ENCODE peak calls at places on chromosomes 11 and 22, in eight cellular contexts. One of them, this sample, is unnamed.

GRCh38 chr22:46070215-46070721 is 80.1 kb upstream of the PPARA start:
- DNase-seq in CD8-positive, alpha-beta T cell: no peak
- DNase-seq in NCI-H2029 treated with DMSO at 0.1 percent for 48 hours: no peak
- DNase-seq in NCI-H460: no peak
- DNase-seq in NCI-H524: no peak
- DNase-seq in activated T-cell treated with anti-CD3 and anti-CD28 coated beads, Interleukin-2, amount 50 U/mL, for 1 hour: no peak
- DNase-seq in stimulated activated naive CD8-positive, alpha-beta T cell treated with anti-CD3 and anti-CD28 coated beads, Interleukin-15, amount 100 ng/mL, for 72 hours: peak
- DNase-seq in tibial nerve: peak
- DNase-seq in this sample: no peak

GRCh38 chr22:36027960-36028645 is 521 bp downstream of the RBFOX2 start:
- DNase-seq in CD8-positive, alpha-beta T cell: peak
- DNase-seq in NCI-H2029 treated with DMSO at 0.1 percent for 48 hours: no peak
- DNase-seq in NCI-H460: no peak
- DNase-seq in NCI-H524: no peak
- DNase-seq in activated T-cell treated with anti-CD3 and anti-CD28 coated beads, Interleukin-2, amount 50 U/mL, for 1 hour: no peak
- DNase-seq in stimulated activated naive CD8-positive, alpha-beta T cell treated with anti-CD3 and anti-CD28 coated beads, Interleukin-15, amount 100 ng/mL, for 72 hours: no peak
- DNase-seq in tibial nerve: peak
- DNase-seq in this sample: no peak

GRCh38 chr22:42432020-42432596 is at the start of gene NFAM1:
- DNase-seq in CD8-positive, alpha-beta T cell: no peak
- DNase-seq in NCI-H2029 treated with DMSO at 0.1 percent for 48 hours: no peak
- DNase-seq in NCI-H460: no peak
- DNase-seq in NCI-H524: peak
- DNase-seq in activated T-cell treated with anti-CD3 and anti-CD28 coated beads, Interleukin-2, amount 50 U/mL, for 1 hour: no peak
- DNase-seq in stimulated activated naive CD8-positive, alpha-beta T cell treated with anti-CD3 and anti-CD28 coated beads, Interleukin-15, amount 100 ng/mL, for 72 hours: no peak
- DNase-seq in tibial nerve: no peak
- DNase-seq in this sample: no peak

GRCh38 chr11:128207861-128208321 is 379.5 kb downstream of the ETS1 start:
- DNase-seq in CD8-positive, alpha-beta T cell: no peak
- DNase-seq in NCI-H2029 treated with DMSO at 0.1 percent for 48 hours: no peak
- DNase-seq in NCI-H460: peak
- DNase-seq in NCI-H524: no peak
- DNase-seq in activated T-cell treated with anti-CD3 and anti-CD28 coated beads, Interleukin-2, amount 50 U/mL, for 1 hour: no peak
- DNase-seq in stimulated activated naive CD8-positive, alpha-beta T cell treated with anti-CD3 and anti-CD28 coated beads, Interleukin-15, amount 100 ng/mL, for 72 hours: no peak
- DNase-seq in tibial nerve: no peak
- DNase-seq in this sample: no peak

GRCh38 chr11:118845369-118845768 is 38.3 kb upstream of the CXCR5 start:
- DNase-seq in CD8-positive, alpha-beta T cell: no peak
- DNase-seq in NCI-H2029 treated with DMSO at 0.1 percent for 48 hours: no peak
- DNase-seq in NCI-H460: no peak
- DNase-seq in NCI-H524: no peak
- DNase-seq in activated T-cell treated with anti-CD3 and anti-CD28 coated beads, Interleukin-2, amount 50 U/mL, for 1 hour: no peak
- DNase-seq in stimulated activated naive CD8-positive, alpha-beta T cell treated with anti-CD3 and anti-CD28 coated beads, Interleukin-15, amount 100 ng/mL, for 72 hours: peak
- DNase-seq in tibial nerve: no peak
- DNase-seq in this sample: no peak

GRCh38 chr11:4146070-4146764 is 51.6 kb downstream of the RRM1 start:
- DNase-seq in CD8-positive, alpha-beta T cell: no peak
- DNase-seq in NCI-H2029 treated with DMSO at 0.1 percent for 48 hours: no peak
- DNase-seq in NCI-H460: no peak
- DNase-seq in NCI-H524: no peak
- DNase-seq in activated T-cell treated with anti-CD3 and anti-CD28 coated beads, Interleukin-2, amount 50 U/mL, for 1 hour: no peak
- DNase-seq in stimulated activated naive CD8-positive, alpha-beta T cell treated with anti-CD3 and anti-CD28 coated beads, Interleukin-15, amount 100 ng/mL, for 72 hours: no peak
- DNase-seq in tibial nerve: no peak
- DNase-seq in this sample: no peak

GRCh38 chr22:40519284-40519947 is 117.1 kb downstream of the MRTFA start:
- DNase-seq in CD8-positive, alpha-beta T cell: no peak
- DNase-seq in NCI-H2029 treated with DMSO at 0.1 percent for 48 hours: no peak
- DNase-seq in NCI-H460: no peak
- DNase-seq in NCI-H524: no peak
- DNase-seq in activated T-cell treated with anti-CD3 and anti-CD28 coated beads, Interleukin-2, amount 50 U/mL, for 1 hour: no peak
- DNase-seq in stimulated activated naive CD8-positive, alpha-beta T cell treated with anti-CD3 and anti-CD28 coated beads, Interleukin-15, amount 100 ng/mL, for 72 hours: no peak
- DNase-seq in tibial nerve: no peak
- DNase-seq in this sample: no peak

GRCh38 chr22:37303821-37304274 is 21.5 kb downstream of the CYTH4 start:
- DNase-seq in CD8-positive, alpha-beta T cell: peak
- DNase-seq in NCI-H2029 treated with DMSO at 0.1 percent for 48 hours: no peak
- DNase-seq in NCI-H460: no peak
- DNase-seq in NCI-H524: no peak
- DNase-seq in activated T-cell treated with anti-CD3 and anti-CD28 coated beads, Interleukin-2, amount 50 U/mL, for 1 hour: no peak
- DNase-seq in stimulated activated naive CD8-positive, alpha-beta T cell treated with anti-CD3 and anti-CD28 coated beads, Interleukin-15, amount 100 ng/mL, for 72 hours: peak
- DNase-seq in tibial nerve: no peak
- DNase-seq in this sample: no peak

GRCh38 chr11:68379216-68379615 is 66.8 kb downstream of the LRP5 start:
- DNase-seq in CD8-positive, alpha-beta T cell: no peak
- DNase-seq in NCI-H2029 treated with DMSO at 0.1 percent for 48 hours: peak
- DNase-seq in NCI-H460: no peak
- DNase-seq in NCI-H524: no peak
- DNase-seq in activated T-cell treated with anti-CD3 and anti-CD28 coated beads, Interleukin-2, amount 50 U/mL, for 1 hour: no peak
- DNase-seq in stimulated activated naive CD8-positive, alpha-beta T cell treated with anti-CD3 and anti-CD28 coated beads, Interleukin-15, amount 100 ng/mL, for 72 hours: no peak
- DNase-seq in tibial nerve: no peak
- DNase-seq in this sample: no peak

GRCh38 chr22:43539572-43540533 is 128.0 kb downstream of the MPPED1 start:
- DNase-seq in CD8-positive, alpha-beta T cell: no peak
- DNase-seq in NCI-H2029 treated with DMSO at 0.1 percent for 48 hours: no peak
- DNase-seq in NCI-H460: no peak
- DNase-seq in NCI-H524: no peak
- DNase-seq in activated T-cell treated with anti-CD3 and anti-CD28 coated beads, Interleukin-2, amount 50 U/mL, for 1 hour: no peak
- DNase-seq in stimulated activated naive CD8-positive, alpha-beta T cell treated with anti-CD3 and anti-CD28 coated beads, Interleukin-15, amount 100 ng/mL, for 72 hours: no peak
- DNase-seq in tibial nerve: no peak
- DNase-seq in this sample: no peak

GRCh38 chr22:35426801-35427140 is 26.8 kb downstream of the MCM5 start:
- DNase-seq in CD8-positive, alpha-beta T cell: no peak
- DNase-seq in NCI-H2029 treated with DMSO at 0.1 percent for 48 hours: peak
- DNase-seq in NCI-H460: no peak
- DNase-seq in NCI-H524: no peak
- DNase-seq in activated T-cell treated with anti-CD3 and anti-CD28 coated beads, Interleukin-2, amount 50 U/mL, for 1 hour: no peak
- DNase-seq in stimulated activated naive CD8-positive, alpha-beta T cell treated with anti-CD3 and anti-CD28 coated beads, Interleukin-15, amount 100 ng/mL, for 72 hours: no peak
- DNase-seq in tibial nerve: no peak
- DNase-seq in this sample: no peak

GRCh38 chr11:8867856-8868705 is 42.9 kb upstream of the AKIP1 start:
- DNase-seq in CD8-positive, alpha-beta T cell: no peak
- DNase-seq in NCI-H2029 treated with DMSO at 0.1 percent for 48 hours: no peak
- DNase-seq in NCI-H460: no peak
- DNase-seq in NCI-H524: no peak
- DNase-seq in activated T-cell treated with anti-CD3 and anti-CD28 coated beads, Interleukin-2, amount 50 U/mL, for 1 hour: no peak
- DNase-seq in stimulated activated naive CD8-positive, alpha-beta T cell treated with anti-CD3 and anti-CD28 coated beads, Interleukin-15, amount 100 ng/mL, for 72 hours: no peak
- DNase-seq in tibial nerve: no peak
- DNase-seq in this sample: no peak

GRCh38 chr11:128174465-128175101 is 412.8 kb downstream of the ETS1 start:
- DNase-seq in CD8-positive, alpha-beta T cell: no peak
- DNase-seq in NCI-H2029 treated with DMSO at 0.1 percent for 48 hours: no peak
- DNase-seq in NCI-H460: no peak
- DNase-seq in NCI-H524: peak
- DNase-seq in activated T-cell treated with anti-CD3 and anti-CD28 coated beads, Interleukin-2, amount 50 U/mL, for 1 hour: no peak
- DNase-seq in stimulated activated naive CD8-positive, alpha-beta T cell treated with anti-CD3 and anti-CD28 coated beads, Interleukin-15, amount 100 ng/mL, for 72 hours: no peak
- DNase-seq in tibial nerve: no peak
- DNase-seq in this sample: no peak

GRCh38 chr11:68398870-68399865 is 61.4 kb upstream of the PPP6R3 start:
- DNase-seq in CD8-positive, alpha-beta T cell: no peak
- DNase-seq in NCI-H2029 treated with DMSO at 0.1 percent for 48 hours: no peak
- DNase-seq in NCI-H460: no peak
- DNase-seq in NCI-H524: no peak
- DNase-seq in activated T-cell treated with anti-CD3 and anti-CD28 coated beads, Interleukin-2, amount 50 U/mL, for 1 hour: no peak
- DNase-seq in stimulated activated naive CD8-positive, alpha-beta T cell treated with anti-CD3 and anti-CD28 coated beads, Interleukin-15, amount 100 ng/mL, for 72 hours: no peak
- DNase-seq in tibial nerve: peak
- DNase-seq in this sample: no peak

GRCh38 chr11:61683961-61684869 is 4.0 kb downstream of the DAGLA start:
- DNase-seq in CD8-positive, alpha-beta T cell: peak
- DNase-seq in NCI-H2029 treated with DMSO at 0.1 percent for 48 hours: no peak
- DNase-seq in NCI-H460: no peak
- DNase-seq in NCI-H524: no peak
- DNase-seq in activated T-cell treated with anti-CD3 and anti-CD28 coated beads, Interleukin-2, amount 50 U/mL, for 1 hour: no peak
- DNase-seq in stimulated activated naive CD8-positive, alpha-beta T cell treated with anti-CD3 and anti-CD28 coated beads, Interleukin-15, amount 100 ng/mL, for 72 hours: peak
- DNase-seq in tibial nerve: no peak
- DNase-seq in this sample: no peak

GRCh38 chr11:105152556-105152955 is 13.0 kb upstream of the CARD18 start:
- DNase-seq in CD8-positive, alpha-beta T cell: no peak
- DNase-seq in NCI-H2029 treated with DMSO at 0.1 percent for 48 hours: no peak
- DNase-seq in NCI-H460: no peak
- DNase-seq in NCI-H524: no peak
- DNase-seq in activated T-cell treated with anti-CD3 and anti-CD28 coated beads, Interleukin-2, amount 50 U/mL, for 1 hour: no peak
- DNase-seq in stimulated activated naive CD8-positive, alpha-beta T cell treated with anti-CD3 and anti-CD28 coated beads, Interleukin-15, amount 100 ng/mL, for 72 hours: no peak
- DNase-seq in tibial nerve: no peak
- DNase-seq in this sample: no peak

GRCh38 chr11:8699903-8700302 is 17.3 kb downstream of the RPL27A start:
- DNase-seq in CD8-positive, alpha-beta T cell: no peak
- DNase-seq in NCI-H2029 treated with DMSO at 0.1 percent for 48 hours: no peak
- DNase-seq in NCI-H460: no peak
- DNase-seq in NCI-H524: no peak
- DNase-seq in activated T-cell treated with anti-CD3 and anti-CD28 coated beads, Interleukin-2, amount 50 U/mL, for 1 hour: no peak
- DNase-seq in stimulated activated naive CD8-positive, alpha-beta T cell treated with anti-CD3 and anti-CD28 coated beads, Interleukin-15, amount 100 ng/mL, for 72 hours: no peak
- DNase-seq in tibial nerve: no peak
- DNase-seq in this sample: no peak

GRCh38 chr11:70324354-70325115 is 54.0 kb downstream of the PPFIA1 start:
- DNase-seq in CD8-positive, alpha-beta T cell: no peak
- DNase-seq in NCI-H2029 treated with DMSO at 0.1 percent for 48 hours: no peak
- DNase-seq in NCI-H460: no peak
- DNase-seq in NCI-H524: no peak
- DNase-seq in activated T-cell treated with anti-CD3 and anti-CD28 coated beads, Interleukin-2, amount 50 U/mL, for 1 hour: no peak
- DNase-seq in stimulated activated naive CD8-positive, alpha-beta T cell treated with anti-CD3 and anti-CD28 coated beads, Interleukin-15, amount 100 ng/mL, for 72 hours: no peak
- DNase-seq in tibial nerve: no peak
- DNase-seq in this sample: no peak

GRCh38 chr11:69239320-69240040 is 54.5 kb upstream of the MYEOV start:
- DNase-seq in CD8-positive, alpha-beta T cell: no peak
- DNase-seq in NCI-H2029 treated with DMSO at 0.1 percent for 48 hours: no peak
- DNase-seq in NCI-H460: no peak
- DNase-seq in NCI-H524: no peak
- DNase-seq in activated T-cell treated with anti-CD3 and anti-CD28 coated beads, Interleukin-2, amount 50 U/mL, for 1 hour: no peak
- DNase-seq in stimulated activated naive CD8-positive, alpha-beta T cell treated with anti-CD3 and anti-CD28 coated beads, Interleukin-15, amount 100 ng/mL, for 72 hours: no peak
- DNase-seq in tibial nerve: no peak
- DNase-seq in this sample: no peak

GRCh38 chr11:122100222-122101080 is 15.6 kb downstream of the BLID start:
- DNase-seq in CD8-positive, alpha-beta T cell: no peak
- DNase-seq in NCI-H2029 treated with DMSO at 0.1 percent for 48 hours: no peak
- DNase-seq in NCI-H460: no peak
- DNase-seq in NCI-H524: no peak
- DNase-seq in activated T-cell treated with anti-CD3 and anti-CD28 coated beads, Interleukin-2, amount 50 U/mL, for 1 hour: no peak
- DNase-seq in stimulated activated naive CD8-positive, alpha-beta T cell treated with anti-CD3 and anti-CD28 coated beads, Interleukin-15, amount 100 ng/mL, for 72 hours: no peak
- DNase-seq in tibial nerve: peak
- DNase-seq in this sample: no peak

This sample was measured in CD8-positive, alpha-beta memory T cell.